ENCODE peak calls at places on chromosomes 6 and 20, in five cellular contexts. One of them, this sample, is unnamed. For H3K27me3, the result is how much of the 10 kb centered on the place peaks cover.

GRCh38 chr20:53829706-53830521 is 236.3 kb upstream of the ZNF217 start:
- DNase-seq in cardiac muscle cell: peak
- DNase-seq in WERI-Rb-1: no peak
- DNase-seq in H9: no peak
- DNase-seq in upper lobe of right lung: no peak
- DNase-seq in this sample: no peak

GRCh38 chr6:80454197-80454596 is 347.7 kb downstream of the BCKDHB start:
- DNase-seq in WERI-Rb-1: no peak
- DNase-seq in cardiac muscle cell: peak
- DNase-seq in H9: no peak
- DNase-seq in upper lobe of right lung: no peak
- DNase-seq in this sample: no peak

GRCh38 chr20:14498809-14499208 is 161.4 kb upstream of the FLRT3 start:
- DNase-seq in upper lobe of right lung: no peak
- DNase-seq in H9: peak
- DNase-seq in cardiac muscle cell: no peak
- DNase-seq in WERI-Rb-1: peak
- DNase-seq in this sample: no peak

GRCh38 chr6:150298029-150298380 is 70.8 kb upstream of the IYD start:
- DNase-seq in upper lobe of right lung: no peak
- DNase-seq in H9: no peak
- DNase-seq in cardiac muscle cell: no peak
- DNase-seq in WERI-Rb-1: no peak
- DNase-seq in this sample: no peak

GRCh38 chr6:3755637-3756515 is 4.4 kb upstream of the PXDC1 start:
- DNase-seq in cardiac muscle cell: no peak
- DNase-seq in upper lobe of right lung: no peak
- DNase-seq in WERI-Rb-1: no peak
- DNase-seq in H9: peak
- DNase-seq in this sample: no peak

GRCh38 chr6:134419717-134420116 is 101.8 kb upstream of the SGK1 start:
- DNase-seq in cardiac muscle cell: peak
- DNase-seq in upper lobe of right lung: no peak
- DNase-seq in WERI-Rb-1: no peak
- DNase-seq in H9: no peak
- DNase-seq in this sample: no peak

GRCh38 chr6:142334294-142334693 is 32.5 kb downstream of the ADGRG6 start:
- DNase-seq in WERI-Rb-1: no peak
- DNase-seq in cardiac muscle cell: no peak
- DNase-seq in upper lobe of right lung: no peak
- DNase-seq in H9: no peak
- DNase-seq in this sample: no peak

GRCh38 chr20:35320396-35321126 is 28.3 kb upstream of the FAM83C start:
- DNase-seq in cardiac muscle cell: no peak
- DNase-seq in H9: no peak
- DNase-seq in WERI-Rb-1: no peak
- DNase-seq in upper lobe of right lung: no peak
- DNase-seq in this sample: no peak

GRCh38 chr6:72810571-72811280 is 188.9 kb downstream of the KCNQ5 start:
- DNase-seq in H9: no peak
- DNase-seq in cardiac muscle cell: no peak
- DNase-seq in upper lobe of right lung: no peak
- DNase-seq in WERI-Rb-1: no peak
- DNase-seq in this sample: no peak

GRCh38 chr6:125095501-125096301 is 57.9 kb upstream of the TPD52L1 start:
- DNase-seq in H9: no peak
- DNase-seq in upper lobe of right lung: no peak
- DNase-seq in WERI-Rb-1: no peak
- DNase-seq in cardiac muscle cell: peak
- DNase-seq in this sample: no peak

GRCh38 chr6:128882991-128883571 is at the start of gene LAMA2:
- DNase-seq in WERI-Rb-1: no peak
- DNase-seq in cardiac muscle cell: peak
- DNase-seq in H9: peak
- DNase-seq in upper lobe of right lung: peak
- DNase-seq in this sample: peak

GRCh38 chr6:88566746-88567534 is 396.5 kb downstream of the RNGTT start:
- DNase-seq in H9: no peak
- DNase-seq in WERI-Rb-1: no peak
- DNase-seq in upper lobe of right lung: no peak
- DNase-seq in cardiac muscle cell: no peak
- DNase-seq in this sample: no peak

GRCh38 chr6:155158044-155158843 is 105.6 kb upstream of the CLDN20 start:
- DNase-seq in H9: no peak
- DNase-seq in cardiac muscle cell: no peak
- DNase-seq in WERI-Rb-1: no peak
- DNase-seq in upper lobe of right lung: no peak
- DNase-seq in this sample: no peak
- TF ChIP-seq CTCF in H9: no peak
- TF ChIP-seq CTCF in cardiac muscle cell: no peak
- TF ChIP-seq CTCF in WERI-Rb-1: no peak
- TF ChIP-seq CTCF in upper lobe of right lung: no peak
- TF ChIP-seq CTCF in this sample: no peak

GRCh38 chr6:41512146-41512701 is 34.0 kb upstream of the FOXP4 start:
- DNase-seq in upper lobe of right lung: no peak
- DNase-seq in cardiac muscle cell: no peak
- DNase-seq in H9: no peak
- DNase-seq in WERI-Rb-1: no peak
- DNase-seq in this sample: no peak

GRCh38 chr6:41505084-41506049 is 40.8 kb upstream of the FOXP4 start:
- DNase-seq in H9: no peak
- DNase-seq in upper lobe of right lung: peak
- DNase-seq in cardiac muscle cell: peak
- DNase-seq in WERI-Rb-1: no peak
- DNase-seq in this sample: peak

GRCh38 chr6:41509596-41509995 is 36.6 kb upstream of the FOXP4 start:
- DNase-seq in cardiac muscle cell: no peak
- DNase-seq in upper lobe of right lung: no peak
- DNase-seq in H9: no peak
- DNase-seq in WERI-Rb-1: no peak
- DNase-seq in this sample: no peak

GRCh38 chr6:41511443-41512060 is 34.6 kb upstream of the FOXP4 start:
- DNase-seq in H9: no peak
- DNase-seq in upper lobe of right lung: no peak
- DNase-seq in cardiac muscle cell: no peak
- DNase-seq in WERI-Rb-1: no peak
- DNase-seq in this sample: no peak

GRCh38 chr6:41508479-41508878 is 37.7 kb upstream of the FOXP4 start:
- DNase-seq in H9: no peak
- DNase-seq in cardiac muscle cell: no peak
- DNase-seq in WERI-Rb-1: no peak
- DNase-seq in upper lobe of right lung: no peak
- DNase-seq in this sample: no peak
- H3K27me3 ChIP-seq in H9: under half
- H3K27me3 ChIP-seq in cardiac muscle cell: under half
- H3K27me3 ChIP-seq in WERI-Rb-1: under half
- H3K27me3 ChIP-seq in upper lobe of right lung: under half
- H3K27me3 ChIP-seq in this sample: under half

GRCh38 chr6:104896914-104897313 is 37.2 kb upstream of the HACE1 start:
- DNase-seq in upper lobe of right lung: no peak
- DNase-seq in WERI-Rb-1: no peak
- DNase-seq in cardiac muscle cell: no peak
- DNase-seq in H9: no peak
- DNase-seq in this sample: no peak
- TF ChIP-seq CTCF in upper lobe of right lung: no peak
- TF ChIP-seq CTCF in WERI-Rb-1: no peak
- TF ChIP-seq CTCF in cardiac muscle cell: peak
- TF ChIP-seq CTCF in H9: peak
- TF ChIP-seq CTCF in this sample: no peak

DNA sequence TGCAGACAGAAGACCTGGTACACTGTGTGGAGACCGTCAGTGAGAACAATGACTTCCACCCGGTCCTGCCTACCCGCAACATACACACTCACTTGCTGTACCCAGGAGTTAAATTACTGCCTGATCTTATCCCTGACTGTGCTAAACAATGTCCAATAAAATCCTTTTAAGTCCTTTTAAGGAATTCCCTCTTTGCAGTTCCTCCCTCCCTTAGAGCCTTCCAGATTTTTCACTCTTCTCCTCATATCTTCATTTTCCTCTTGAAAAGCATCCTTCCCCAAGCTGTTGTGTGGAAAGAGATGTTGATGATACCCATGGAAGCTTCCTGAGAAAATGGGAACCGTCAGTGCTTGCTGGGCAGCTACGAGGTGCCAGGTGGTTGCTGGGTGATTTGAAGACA is 3.4 kb upstream of the KCNG1 start:
- DNase-seq in upper lobe of right lung: no peak
- DNase-seq in cardiac muscle cell: no peak
- DNase-seq in H9: no peak
- DNase-seq in WERI-Rb-1: no peak
- DNase-seq in this sample: no peak
- H3K27me3 ChIP-seq in upper lobe of right lung: half or more
- H3K27me3 ChIP-seq in cardiac muscle cell: under half
- H3K27me3 ChIP-seq in H9: under half
- H3K27me3 ChIP-seq in WERI-Rb-1: half or more
- H3K27me3 ChIP-seq in this sample: under half

GRCh38 chr6:51996296-51996947 is 91.0 kb downstream of the PKHD1 start:
- DNase-seq in WERI-Rb-1: no peak
- DNase-seq in upper lobe of right lung: no peak
- DNase-seq in cardiac muscle cell: no peak
- DNase-seq in H9: no peak
- DNase-seq in this sample: no peak
- TF ChIP-seq CTCF in WERI-Rb-1: no peak
- TF ChIP-seq CTCF in upper lobe of right lung: no peak
- TF ChIP-seq CTCF in cardiac muscle cell: no peak
- TF ChIP-seq CTCF in H9: no peak
- TF ChIP-seq CTCF in this sample: no peak

GRCh38 chr20:63169731-63170130 is 46.2 kb downstream of the YTHDF1 start:
- DNase-seq in H9: no peak
- DNase-seq in upper lobe of right lung: no peak
- DNase-seq in cardiac muscle cell: no peak
- DNase-seq in WERI-Rb-1: no peak
- DNase-seq in this sample: no peak
- H3K27me3 ChIP-seq in H9: under half
- H3K27me3 ChIP-seq in upper lobe of right lung: under half
- H3K27me3 ChIP-seq in cardiac muscle cell: half or more
- H3K27me3 ChIP-seq in WERI-Rb-1: under half
- H3K27me3 ChIP-seq in this sample: under half

GRCh38 chr6:70375882-70376281 is 37.4 kb upstream of the FAM135A start:
- DNase-seq in upper lobe of right lung: no peak
- DNase-seq in WERI-Rb-1: no peak
- DNase-seq in H9: peak
- DNase-seq in cardiac muscle cell: no peak
- DNase-seq in this sample: no peak
- TF ChIP-seq CTCF in upper lobe of right lung: peak
- TF ChIP-seq CTCF in WERI-Rb-1: peak
- TF ChIP-seq CTCF in H9: peak
- TF ChIP-seq CTCF in cardiac muscle cell: peak
- TF ChIP-seq CTCF in this sample: no peak

GRCh38 chr20:2736441-2736840 is 43.9 kb downstream of the EBF4 start:
- DNase-seq in upper lobe of right lung: no peak
- DNase-seq in H9: no peak
- DNase-seq in cardiac muscle cell: no peak
- DNase-seq in WERI-Rb-1: no peak
- DNase-seq in this sample: no peak
- H3K27me3 ChIP-seq in upper lobe of right lung: under half
- H3K27me3 ChIP-seq in H9: under half
- H3K27me3 ChIP-seq in cardiac muscle cell: under half
- H3K27me3 ChIP-seq in WERI-Rb-1: under half
- H3K27me3 ChIP-seq in this sample: under half

This sample was measured in body of pancreas.